ENCODE peak calls at places on chromosomes 6 and 20, in seven cellular contexts. X is A549, E is Caco-2, R is GM12865, Y is cardiac muscle cell, H is cardiac fibroblast, I is psoas muscle. Q is an unnamed sample.

GRCh38 chr20:2172305-2173175 is 70.9 kb downstream of the STK35 start:
- DNase-seq in X (peak), E (peak), R (peak), Y (peak), H (peak), I (peak), Q (no peak)

GRCh38 chr20:49385471-49385870 is 97.0 kb downstream of the KCNB1 start:
- DNase-seq in X (no peak), E (peak), R (peak), Y (peak), H (peak), I (no peak), Q (no peak)

GRCh38 chr6:169851641-169852503 is 100.5 kb downstream of the ERMARD start:
- DNase-seq in X (no peak), E (no peak), R (no peak), Y (no peak), H (peak), I (no peak), Q (no peak)

GRCh38 chr6:99344289-99344688 is 5.2 kb downstream of the FAXC start:
- DNase-seq in X (no peak), E (no peak), R (no peak), Y (no peak), H (peak), I (no peak), Q (no peak)

GRCh38 chr20:32333181-32333987 is 24.7 kb upstream of the ASXL1 start:
- DNase-seq in X (no peak), E (no peak), R (peak), Y (no peak), H (no peak), I (no peak), Q (no peak)

GRCh38 chr20:49982346-49983122 is at the start of gene SNAI1:
- DNase-seq in X (peak), E (peak), R (peak), Y (peak), H (peak), I (peak), Q (peak)

GRCh38 chr6:44006872-44007303 is 120.4 kb downstream of the MRPL14 start:
- DNase-seq in X (no peak), E (no peak), R (no peak), Y (no peak), H (no peak), I (no peak), Q (no peak)

GRCh38 chr6:11780097-11780428 is 1.5 kb upstream of the ADTRP start:
- DNase-seq in X (no peak), E (no peak), R (no peak), Y (no peak), H (no peak), I (no peak), Q (no peak)

GRCh38 chr6:130020892-130021483 is 2.6 kb downstream of the L3MBTL3 start:
- DNase-seq in X (peak), E (peak), R (peak), Y (peak), H (peak), I (peak), Q (peak)

GRCh38 chr6:35496036-35496850 is 636 bp downstream of the TEAD3 start:
- DNase-seq in X (peak), E (no peak), R (no peak), Y (peak), H (peak), I (peak), Q (no peak)

GRCh38 chr20:46368902-46369268 is 37.5 kb downstream of the ELMO2 start:
- DNase-seq in X (no peak), E (no peak), R (no peak), Y (no peak), H (peak), I (no peak), Q (no peak)

GRCh38 chr6:35258858-35259193 is 709 bp upstream of the ZNF76 start:
- DNase-seq in X (peak), E (no peak), R (no peak), Y (peak), H (no peak), I (no peak), Q (no peak)

GRCh38 chr6:52933778-52934177 is 24.3 kb upstream of the GSTA3 start:
- DNase-seq in X (no peak), E (no peak), R (no peak), Y (no peak), H (no peak), I (no peak), Q (no peak)

GRCh38 chr6:77926198-77926752 is 273.4 kb downstream of the MEI4 start:
- DNase-seq in X (no peak), E (no peak), R (peak), Y (peak), H (peak), I (no peak), Q (no peak)

GRCh38 chr6:155419161-155419560 is 36.5 kb downstream of the NOX3 start:
- DNase-seq in X (no peak), E (no peak), R (no peak), Y (no peak), H (peak), I (no peak), Q (peak)

GRCh38 chr6:128892079-128892478 is 9.1 kb downstream of the LAMA2 start:
- DNase-seq in X (no peak), E (no peak), R (no peak), Y (no peak), H (no peak), I (no peak), Q (no peak)

GRCh38 chr6:157143171-157143884 is 180.0 kb downstream of the TMEM242 start:
- DNase-seq in X (no peak), E (no peak), R (no peak), Y (peak), H (peak), I (no peak), Q (peak)

DNA sequence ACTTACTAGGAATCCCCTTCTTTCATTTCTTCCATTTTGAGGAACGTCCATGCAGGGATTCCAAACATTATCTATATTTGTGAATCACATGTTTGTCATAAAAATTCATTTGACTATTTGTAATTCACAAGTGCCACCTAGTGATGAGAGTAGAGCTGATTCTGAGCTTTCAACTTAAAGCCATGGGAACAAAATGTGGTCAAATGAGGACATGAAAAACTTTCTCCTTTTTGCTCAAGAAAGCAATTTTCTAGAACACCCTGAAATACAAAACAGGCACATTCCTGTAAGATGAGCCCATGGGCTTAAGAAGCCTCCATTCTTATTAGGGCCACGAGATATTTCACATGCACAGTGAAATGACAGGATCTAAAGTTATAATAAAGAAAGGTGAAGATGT is 12.3 kb downstream of the MAP3K7 start:
- DNase-seq in X (no peak), E (no peak), R (no peak), Y (no peak), H (peak), I (no peak), Q (no peak)
- TF ChIP-seq CTCF in X (no peak), E (no peak), R (no peak), Y (peak), H (no peak), I (no peak), Q (no peak)

DNA sequence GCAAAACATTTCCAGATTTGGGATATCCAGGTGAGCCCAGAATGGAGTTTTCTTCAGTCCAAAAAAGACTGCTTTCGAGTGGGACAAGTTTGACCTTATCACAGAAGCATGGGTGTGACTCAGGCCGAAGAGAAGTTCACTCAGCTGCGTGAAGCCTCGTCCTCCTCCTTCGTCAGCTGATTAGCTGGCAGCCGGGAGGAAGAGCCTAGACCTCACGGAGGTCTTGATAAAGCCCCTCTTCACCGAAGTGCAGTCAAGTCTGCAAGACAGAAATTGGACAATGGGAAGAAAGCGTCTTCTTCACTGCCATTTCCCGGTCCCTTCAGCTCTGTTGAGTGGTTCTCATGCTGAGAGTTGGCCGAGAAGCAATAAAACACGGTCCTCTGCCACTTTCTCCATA is 363.9 kb downstream of the TAF4 start:
- DNase-seq in X (no peak), E (no peak), R (no peak), Y (no peak), H (no peak), I (no peak), Q (no peak)
- H3K4me3 ChIP-seq in X (no peak), E (no peak), R (no peak), Y (no peak), H (no peak), I (no peak), Q (no peak)

GRCh38 chr20:36305602-36306556 is at the start of gene DLGAP4:
- DNase-seq in X (no peak), E (no peak), R (no peak), Y (peak), H (no peak), I (no peak), Q (no peak)
- TF ChIP-seq CTCF in X (no peak), E (no peak), R (no peak), Y (no peak), H (no peak), I (no peak), Q (peak)

GRCh38 chr6:1612902-1613301 is 3.2 kb downstream of the FOXC1 start:
- DNase-seq in X (no peak), E (no peak), R (no peak), Y (no peak), H (peak), I (no peak), Q (peak)

GRCh38 chr6:1613631-1614447 is 4.1 kb downstream of the FOXC1 start:
- DNase-seq in X (no peak), E (peak), R (no peak), Y (peak), H (peak), I (no peak), Q (no peak)

GRCh38 chr6:1615651-1616420 is 6.1 kb downstream of the FOXC1 start:
- DNase-seq in X (no peak), E (no peak), R (no peak), Y (no peak), H (no peak), I (no peak), Q (no peak)

GRCh38 chr6:1614767-1615650 is 5.3 kb downstream of the FOXC1 start:
- DNase-seq in X (no peak), E (peak), R (no peak), Y (no peak), H (no peak), I (no peak), Q (no peak)

GRCh38 chr6:1614448-1614766 is 4.7 kb downstream of the FOXC1 start:
- DNase-seq in X (no peak), E (no peak), R (no peak), Y (no peak), H (no peak), I (no peak), Q (no peak)
- H3K4me3 ChIP-seq in X (no peak), E (no peak), R (no peak), Y (peak), H (peak), I (peak), Q (peak)

DNA sequence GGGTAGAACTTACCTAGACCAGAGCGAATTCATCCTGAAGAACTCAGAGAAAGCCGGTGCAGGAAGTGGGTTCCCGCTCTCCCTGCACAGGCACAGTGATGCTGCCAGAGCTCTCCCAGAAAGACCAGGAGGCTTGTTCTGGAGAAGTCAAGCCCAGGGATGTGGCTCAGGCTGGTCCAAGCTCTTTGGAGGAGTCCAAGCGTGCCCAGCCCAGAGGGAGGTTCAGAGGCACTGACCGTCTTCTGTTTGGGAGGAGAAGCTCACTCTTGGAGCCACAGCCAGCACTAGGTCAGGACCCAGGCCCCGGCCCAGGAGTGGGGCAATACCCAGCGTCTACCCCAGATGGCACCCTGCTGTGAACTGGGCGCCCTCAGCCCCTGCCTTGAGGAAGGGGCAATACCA is 1.5 kb upstream of the PMEPA1 start:
- DNase-seq in X (no peak), E (no peak), R (no peak), Y (no peak), H (no peak), I (no peak), Q (no peak)
- TF ChIP-seq CTCF in X (no peak), E (no peak), R (no peak), Y (no peak), H (no peak), I (no peak), Q (no peak)

GRCh38 chr6:149354009-149354408 is 36.5 kb downstream of the TAB2 start:
- DNase-seq in X (no peak), E (no peak), R (no peak), Y (no peak), H (no peak), I (no peak), Q (no peak)
- H3K4me3 ChIP-seq in X (no peak), E (no peak), R (no peak), Y (no peak), H (no peak), I (no peak), Q (no peak)

GRCh38 chr20:34537651-34538050 is 20.9 kb upstream of the MAP1LC3A start:
- DNase-seq in X (no peak), E (no peak), R (no peak), Y (no peak), H (no peak), I (no peak), Q (no peak)

GRCh38 chr20:34534391-34535165 is 18.4 kb downstream of the DYNLRB1 start:
- DNase-seq in X (no peak), E (peak), R (no peak), Y (no peak), H (no peak), I (no peak), Q (no peak)

GRCh38 chr20:34535301-34535840 is 19.1 kb downstream of the DYNLRB1 start:
- DNase-seq in X (no peak), E (no peak), R (no peak), Y (no peak), H (no peak), I (no peak), Q (no peak)

GRCh38 chr20:34538671-34539123 is 19.8 kb upstream of the MAP1LC3A start:
- DNase-seq in X (no peak), E (peak), R (peak), Y (peak), H (peak), I (peak), Q (peak)

GRCh38 chr20:34536798-34537394 is 20.7 kb downstream of the DYNLRB1 start:
- DNase-seq in X (no peak), E (no peak), R (peak), Y (peak), H (peak), I (peak), Q (no peak)
- TF ChIP-seq CTCF in X (peak), E (peak), R (peak), Y (peak), H (peak), I (peak), Q (peak)

GRCh38 chr20:36835453-36836198 is 40.3 kb upstream of the TLDC2 start:
- DNase-seq in X (peak), E (peak), R (peak), Y (peak), H (peak), I (peak), Q (peak)
- H3K4me3 ChIP-seq in X (peak), E (no peak), R (peak), Y (no peak), H (no peak), I (peak), Q (no peak)

GRCh38 chr6:151179321-151179720 is 60.4 kb upstream of the AKAP12 start:
- DNase-seq in X (no peak), E (no peak), R (no peak), Y (no peak), H (peak), I (no peak), Q (peak)
- TF ChIP-seq CTCF in X (no peak), E (no peak), R (no peak), Y (no peak), H (no peak), I (no peak), Q (no peak)

Q was measured in AG09309.